ENCODE peak calls at places on chromosomes 13 and 19, in eight cellular contexts. V is fibroblast of lung; K is activated T-helper 9 cell treated with anti-CD3 and anti-CD28 coated beads, Interleukin-2, amount 50 U/mL, for 16 hours; G is NCI-H1092; N is stimulated activated CD4-positive, alpha-beta T cell treated with anti-CD3 and anti-CD28 coated beads, Interleukin-1b, Interleukin-23, amount 100 ng/mL, for 24 hours; I is iris pigment epithelial cell; C is activated effector memory CD4-positive, alpha-beta T cell treated with Interleukin-2 at 50 U/mL for 16 hours; U is nucleus accumbens. Z is an unnamed sample.

GRCh38 chr19:43476606-43477005 is 11.2 kb upstream of the LYPD3 start:
- DNase-seq in V (peak; percentile 88), K (no peak), G (no peak), N (no peak), I (peak; percentile 52), C (no peak), U (no peak), Z (no peak)

GRCh38 chr13:41603917-41604316 is 146.6 kb downstream of the RGCC start:
- DNase-seq in V (peak; percentile 66), K (no peak), G (no peak), N (no peak), I (peak; percentile 84), C (no peak), U (no peak), Z (no peak)

GRCh38 chr19:53365899-53366493 is 491 bp downstream of the ZNF525 start:
- DNase-seq in V (no peak), K (peak; percentile 13), G (no peak), N (peak; percentile 13), I (no peak), C (no peak), U (peak; percentile 28), Z (peak; percentile 59)

GRCh38 chr19:11384778-11385129 is 640 bp upstream of the EPOR start:
- DNase-seq in V (no peak), K (no peak), G (no peak), N (no peak), I (no peak), C (no peak), U (no peak), Z (no peak)

GRCh38 chr19:48991011-48991609 is 2.0 kb downstream of the GYS1 start:
- DNase-seq in V (no peak), K (no peak), G (no peak), N (no peak), I (no peak), C (no peak), U (no peak), Z (no peak)

GRCh38 chr19:11286312-11286974 is 9.5 kb upstream of the TSPAN16 start:
- DNase-seq in V (peak; percentile 50), K (no peak), G (no peak), N (no peak), I (peak; percentile 23), C (no peak), U (no peak), Z (peak; percentile 13)

GRCh38 chr19:20660473-20660872 is 898 bp downstream of the ZNF626 start:
- DNase-seq in V (peak; percentile 19), K (no peak), G (no peak), N (no peak), I (no peak), C (no peak), U (no peak), Z (no peak)

GRCh38 chr19:4692275-4693077 is 22.3 kb upstream of the MYDGF start:
- DNase-seq in V (no peak), K (no peak), G (no peak), N (no peak), I (no peak), C (no peak), U (no peak), Z (no peak)

GRCh38 chr19:16002380-16002779 is 53.6 kb downstream of the OR10H4 start:
- DNase-seq in V (peak; percentile 30), K (no peak), G (no peak), N (no peak), I (peak; percentile 9), C (no peak), U (no peak), Z (no peak)

GRCh38 chr13:23671902-23672301 is 101.7 kb downstream of the TNFRSF19 start:
- DNase-seq in V (peak; percentile 93), K (no peak), G (no peak), N (no peak), I (peak; percentile 85), C (no peak), U (no peak), Z (no peak)

GRCh38 chr13:110812869-110813645 is 99.6 kb downstream of the ING1 start:
- DNase-seq in V (no peak), K (no peak), G (no peak), N (no peak), I (no peak), C (no peak), U (no peak), Z (no peak)

GRCh38 chr13:21579754-21580316 is 24.1 kb downstream of the MICU2 start:
- DNase-seq in V (no peak), K (no peak), G (no peak), N (no peak), I (no peak), C (no peak), U (no peak), Z (no peak)

GRCh38 chr13:39786091-39786490 is 130.6 kb downstream of the COG6 start:
- DNase-seq in V (no peak), K (no peak), G (no peak), N (no peak), I (no peak), C (no peak), U (no peak), Z (no peak)

GRCh38 chr13:110055089-110055488 is 251.9 kb downstream of the COL4A1 start:
- DNase-seq in V (no peak), K (no peak), G (no peak), N (no peak), I (peak; percentile 81), C (no peak), U (no peak), Z (peak; percentile 27)

GRCh38 chr13:80338781-80339577 is 1.9 kb downstream of the SPRY2 start:
- DNase-seq in V (peak; percentile 81), K (no peak), G (peak; percentile 37), N (no peak), I (peak; percentile 86), C (no peak), U (peak; percentile 73), Z (no peak)

GRCh38 chr13:29749401-29750177 is 100.8 kb downstream of the UBL3 start:
- DNase-seq in V (peak; percentile 27), K (no peak), G (no peak), N (no peak), I (peak; percentile 33), C (no peak), U (no peak), Z (no peak)

GRCh38 chr19:6644796-6645195 is 25.2 kb downstream of the TNFSF14 start:
- DNase-seq in V (no peak), K (no peak), G (no peak), N (no peak), I (no peak), C (no peak), U (no peak), Z (no peak)

GRCh38 chr13:42533336-42533591 is 40.7 kb upstream of the TNFSF11 start:
- DNase-seq in V (no peak), K (no peak), G (no peak), N (no peak), I (no peak), C (no peak), U (no peak), Z (no peak)

GRCh38 chr13:105083986-105084385 is 1451.5 kb downstream of the EFNB2 start:
- DNase-seq in V (no peak), K (no peak), G (no peak), N (no peak), I (no peak), C (no peak), U (no peak), Z (no peak)

GRCh38 chr19:13190781-13191540 is 40.8 kb downstream of the IER2 start:
- DNase-seq in V (no peak), K (no peak), G (no peak), N (peak; percentile 32), I (no peak), C (no peak), U (no peak), Z (peak; percentile 54)

GRCh38 chr13:99980201-99981114 is 1.1 kb upstream of the ZIC2 start:
- DNase-seq in V (peak; percentile 51), K (peak; percentile 39), G (peak; percentile 91), N (no peak), I (peak; percentile 71), C (no peak), U (peak; percentile 33), Z (peak; percentile 62)

GRCh38 chr19:33717878-33718277 is 78.8 kb upstream of the KCTD15 start:
- DNase-seq in V (no peak), K (no peak), G (no peak), N (no peak), I (no peak), C (no peak), U (no peak), Z (no peak)

GRCh38 chr19:7973883-7974282 is 30.4 kb upstream of the TIMM44 start:
- DNase-seq in V (no peak), K (no peak), G (no peak), N (no peak), I (no peak), C (no peak), U (peak; percentile 58), Z (no peak)

GRCh38 chr13:32415019-32415418 is 12.9 kb downstream of the N4BP2L1 start:
- DNase-seq in V (no peak), K (no peak), G (no peak), N (no peak), I (peak; percentile 33), C (no peak), U (no peak), Z (peak; percentile 48)

GRCh38 chr19:45764947-45765346 is 4.1 kb downstream of the SIX5 start:
- DNase-seq in V (no peak), K (no peak), G (no peak), N (no peak), I (no peak), C (no peak), U (no peak), Z (no peak)

GRCh38 chr19:35977446-35978222 is 17.4 kb upstream of the SDHAF1 start:
- DNase-seq in V (no peak), K (no peak), G (no peak), N (no peak), I (no peak), C (no peak), U (no peak), Z (peak; percentile 28)

GRCh38 chr13:100525453-100526298 is 62.9 kb downstream of the GGACT start:
- DNase-seq in V (no peak), K (no peak), G (no peak), N (no peak), I (no peak), C (no peak), U (no peak), Z (no peak)

GRCh38 chr19:30969586-30969985 is 379.6 kb downstream of the TSHZ3 start:
- DNase-seq in V (peak; percentile 2), K (no peak), G (no peak), N (no peak), I (no peak), C (no peak), U (no peak), Z (no peak)

GRCh38 chr19:17075860-17076538 is 422 bp downstream of the MYO9B start:
- DNase-seq in V (no peak), K (peak; percentile 34), G (no peak), N (peak; percentile 24), I (peak; percentile 33), C (peak; percentile 51), U (peak; percentile 42), Z (peak; percentile 54)

GRCh38 chr19:10836478-10837325 is 690 bp upstream of the TMED1 start:
- DNase-seq in V (peak; percentile 93), K (peak; percentile 65), G (peak; percentile 87), N (peak; percentile 78), I (peak; percentile 76), C (no peak), U (peak; percentile 91), Z (peak; percentile 93)

GRCh38 chr13:41231786-41232185 is 31.6 kb downstream of the MTRF1 start:
- DNase-seq in V (peak; percentile 29), K (no peak), G (peak; percentile 1), N (no peak), I (peak; percentile 41), C (no peak), U (no peak), Z (no peak)

GRCh38 chr19:13995878-13996765 is 10.0 kb downstream of the RFX1 start:
- DNase-seq in V (no peak), K (no peak), G (no peak), N (no peak), I (no peak), C (no peak), U (no peak), Z (no peak)

GRCh38 chr13:51125495-51126226 is 14.6 kb upstream of the C13orf42 start:
- DNase-seq in V (peak; percentile 56), K (peak; percentile 15), G (peak; percentile 51), N (peak; percentile 30), I (peak; percentile 66), C (no peak), U (peak; percentile 20), Z (peak; percentile 67)

GRCh38 chr13:46202188-46202795 is 9.4 kb upstream of the LRRC63 start:
- DNase-seq in V (no peak), K (no peak), G (no peak), N (no peak), I (no peak), C (no peak), U (no peak), Z (no peak)